ENCODE peak calls at places on chromosomes 1 and 21, in four cellular contexts. One of them, this sample, is unnamed.

GRCh38 chr1:179293340-179294327 is at the start of gene SOAT1:
- DNase-seq in WTC11: peak; percentile 96
- DNase-seq in stimulated activated CD4-positive, alpha-beta T cell treated with anti-CD3 and anti-CD28 coated beads, Interleukin-12 subunit alpha, Interleukin-12 subunit beta, amount 100 ng/mL, for 4 hours: peak; percentile 94
- DNase-seq in uterus: peak; percentile 94
- DNase-seq in this sample: peak; percentile 95

GRCh38 chr1:26057189-26057588 is 10.2 kb downstream of the TRIM63 start:
- DNase-seq in WTC11: no peak
- DNase-seq in stimulated activated CD4-positive, alpha-beta T cell treated with anti-CD3 and anti-CD28 coated beads, Interleukin-12 subunit alpha, Interleukin-12 subunit beta, amount 100 ng/mL, for 4 hours: no peak
- DNase-seq in uterus: no peak
- DNase-seq in this sample: no peak

GRCh38 chr1:67831850-67832513 is 1.3 kb downstream of the GNG12 start:
- DNase-seq in WTC11: no peak
- DNase-seq in stimulated activated CD4-positive, alpha-beta T cell treated with anti-CD3 and anti-CD28 coated beads, Interleukin-12 subunit alpha, Interleukin-12 subunit beta, amount 100 ng/mL, for 4 hours: no peak
- DNase-seq in uterus: peak; percentile 61
- DNase-seq in this sample: peak; percentile 72

GRCh38 chr1:157551694-157552693 is at the start of gene FCRL5:
- DNase-seq in WTC11: no peak
- DNase-seq in stimulated activated CD4-positive, alpha-beta T cell treated with anti-CD3 and anti-CD28 coated beads, Interleukin-12 subunit alpha, Interleukin-12 subunit beta, amount 100 ng/mL, for 4 hours: no peak
- DNase-seq in uterus: no peak
- DNase-seq in this sample: no peak

GRCh38 chr1:161091796-161092507 is 2.6 kb upstream of the NECTIN4 start:
- DNase-seq in WTC11: no peak
- DNase-seq in stimulated activated CD4-positive, alpha-beta T cell treated with anti-CD3 and anti-CD28 coated beads, Interleukin-12 subunit alpha, Interleukin-12 subunit beta, amount 100 ng/mL, for 4 hours: no peak
- DNase-seq in uterus: no peak
- DNase-seq in this sample: no peak

GRCh38 chr1:155295942-155296267 is 5.3 kb downstream of the PKLR start:
- DNase-seq in WTC11: no peak
- DNase-seq in stimulated activated CD4-positive, alpha-beta T cell treated with anti-CD3 and anti-CD28 coated beads, Interleukin-12 subunit alpha, Interleukin-12 subunit beta, amount 100 ng/mL, for 4 hours: no peak
- DNase-seq in uterus: no peak
- DNase-seq in this sample: no peak

GRCh38 chr1:193083365-193084088 is 21.7 kb downstream of the GLRX2 start:
- DNase-seq in WTC11: no peak
- DNase-seq in stimulated activated CD4-positive, alpha-beta T cell treated with anti-CD3 and anti-CD28 coated beads, Interleukin-12 subunit alpha, Interleukin-12 subunit beta, amount 100 ng/mL, for 4 hours: no peak
- DNase-seq in uterus: no peak
- DNase-seq in this sample: no peak

GRCh38 chr1:232142403-232143314 is 487.3 kb downstream of the SIPA1L2 start:
- DNase-seq in WTC11: no peak
- DNase-seq in stimulated activated CD4-positive, alpha-beta T cell treated with anti-CD3 and anti-CD28 coated beads, Interleukin-12 subunit alpha, Interleukin-12 subunit beta, amount 100 ng/mL, for 4 hours: no peak
- DNase-seq in uterus: peak; percentile 22
- DNase-seq in this sample: no peak

GRCh38 chr21:28538987-28539622 is 453.6 kb downstream of the LTN1 start:
- DNase-seq in WTC11: no peak
- DNase-seq in stimulated activated CD4-positive, alpha-beta T cell treated with anti-CD3 and anti-CD28 coated beads, Interleukin-12 subunit alpha, Interleukin-12 subunit beta, amount 100 ng/mL, for 4 hours: no peak
- DNase-seq in uterus: no peak
- DNase-seq in this sample: no peak

GRCh38 chr21:31731802-31732537 is at the start of gene SCAF4:
- DNase-seq in WTC11: peak; percentile 84
- DNase-seq in stimulated activated CD4-positive, alpha-beta T cell treated with anti-CD3 and anti-CD28 coated beads, Interleukin-12 subunit alpha, Interleukin-12 subunit beta, amount 100 ng/mL, for 4 hours: peak; percentile 81
- DNase-seq in uterus: peak; percentile 90
- DNase-seq in this sample: peak; percentile 97

GRCh38 chr1:10823000-10823401 is 26.6 kb upstream of the CASZ1 start:
- DNase-seq in WTC11: no peak
- DNase-seq in stimulated activated CD4-positive, alpha-beta T cell treated with anti-CD3 and anti-CD28 coated beads, Interleukin-12 subunit alpha, Interleukin-12 subunit beta, amount 100 ng/mL, for 4 hours: no peak
- DNase-seq in uterus: peak; percentile 38
- DNase-seq in this sample: no peak

GRCh38 chr1:162550925-162551324 is 10.6 kb upstream of the UAP1 start:
- DNase-seq in WTC11: no peak
- DNase-seq in stimulated activated CD4-positive, alpha-beta T cell treated with anti-CD3 and anti-CD28 coated beads, Interleukin-12 subunit alpha, Interleukin-12 subunit beta, amount 100 ng/mL, for 4 hours: no peak
- DNase-seq in uterus: no peak
- DNase-seq in this sample: no peak

GRCh38 chr1:241482761-241483250 is 36.7 kb downstream of the FH start:
- DNase-seq in WTC11: no peak
- DNase-seq in stimulated activated CD4-positive, alpha-beta T cell treated with anti-CD3 and anti-CD28 coated beads, Interleukin-12 subunit alpha, Interleukin-12 subunit beta, amount 100 ng/mL, for 4 hours: no peak
- DNase-seq in uterus: no peak
- DNase-seq in this sample: no peak

GRCh38 chr1:44553771-44554170 is 120.5 kb downstream of the TMEM53 start:
- DNase-seq in WTC11: no peak
- DNase-seq in stimulated activated CD4-positive, alpha-beta T cell treated with anti-CD3 and anti-CD28 coated beads, Interleukin-12 subunit alpha, Interleukin-12 subunit beta, amount 100 ng/mL, for 4 hours: no peak
- DNase-seq in uterus: no peak
- DNase-seq in this sample: peak; percentile 35

GRCh38 chr1:2415801-2416208 is 3.4 kb upstream of the PEX10 start:
- DNase-seq in WTC11: no peak
- DNase-seq in stimulated activated CD4-positive, alpha-beta T cell treated with anti-CD3 and anti-CD28 coated beads, Interleukin-12 subunit alpha, Interleukin-12 subunit beta, amount 100 ng/mL, for 4 hours: peak; percentile 45
- DNase-seq in uterus: no peak
- DNase-seq in this sample: no peak

GRCh38 chr1:2463396-2463795 is 12.7 kb upstream of the PLCH2 start:
- DNase-seq in WTC11: no peak
- DNase-seq in stimulated activated CD4-positive, alpha-beta T cell treated with anti-CD3 and anti-CD28 coated beads, Interleukin-12 subunit alpha, Interleukin-12 subunit beta, amount 100 ng/mL, for 4 hours: no peak
- DNase-seq in uterus: no peak
- DNase-seq in this sample: peak; percentile 57

GRCh38 chr21:28336299-28336698 is 656.4 kb downstream of the LTN1 start:
- DNase-seq in WTC11: no peak
- DNase-seq in stimulated activated CD4-positive, alpha-beta T cell treated with anti-CD3 and anti-CD28 coated beads, Interleukin-12 subunit alpha, Interleukin-12 subunit beta, amount 100 ng/mL, for 4 hours: no peak
- DNase-seq in uterus: no peak
- DNase-seq in this sample: peak; percentile 78

GRCh38 chr1:17214876-17215544 is 10.1 kb downstream of the PADI1 start:
- DNase-seq in WTC11: no peak
- DNase-seq in stimulated activated CD4-positive, alpha-beta T cell treated with anti-CD3 and anti-CD28 coated beads, Interleukin-12 subunit alpha, Interleukin-12 subunit beta, amount 100 ng/mL, for 4 hours: no peak
- DNase-seq in uterus: no peak
- DNase-seq in this sample: no peak

GRCh38 chr1:19410393-19410792 is 74.9 kb downstream of the CAPZB start:
- DNase-seq in WTC11: peak; percentile 53
- DNase-seq in stimulated activated CD4-positive, alpha-beta T cell treated with anti-CD3 and anti-CD28 coated beads, Interleukin-12 subunit alpha, Interleukin-12 subunit beta, amount 100 ng/mL, for 4 hours: no peak
- DNase-seq in uterus: no peak
- DNase-seq in this sample: no peak

GRCh38 chr1:33599516-33600115 is 127.2 kb downstream of the ZSCAN20 start:
- DNase-seq in WTC11: no peak
- DNase-seq in stimulated activated CD4-positive, alpha-beta T cell treated with anti-CD3 and anti-CD28 coated beads, Interleukin-12 subunit alpha, Interleukin-12 subunit beta, amount 100 ng/mL, for 4 hours: no peak
- DNase-seq in uterus: no peak
- DNase-seq in this sample: no peak

GRCh38 chr1:164713446-164714204 is 154.6 kb downstream of the PBX1 start:
- DNase-seq in WTC11: no peak
- DNase-seq in stimulated activated CD4-positive, alpha-beta T cell treated with anti-CD3 and anti-CD28 coated beads, Interleukin-12 subunit alpha, Interleukin-12 subunit beta, amount 100 ng/mL, for 4 hours: no peak
- DNase-seq in uterus: peak; percentile 37
- DNase-seq in this sample: no peak

GRCh38 chr1:197615693-197616011 is 159.6 kb downstream of the DENND1B start:
- DNase-seq in WTC11: no peak
- DNase-seq in stimulated activated CD4-positive, alpha-beta T cell treated with anti-CD3 and anti-CD28 coated beads, Interleukin-12 subunit alpha, Interleukin-12 subunit beta, amount 100 ng/mL, for 4 hours: no peak
- DNase-seq in uterus: no peak
- DNase-seq in this sample: no peak

GRCh38 chr1:172845371-172845770 is 186.5 kb downstream of the FASLG start:
- DNase-seq in WTC11: no peak
- DNase-seq in stimulated activated CD4-positive, alpha-beta T cell treated with anti-CD3 and anti-CD28 coated beads, Interleukin-12 subunit alpha, Interleukin-12 subunit beta, amount 100 ng/mL, for 4 hours: peak; percentile 48
- DNase-seq in uterus: no peak
- DNase-seq in this sample: peak; percentile 11

GRCh38 chr1:7208647-7209180 is 423.5 kb downstream of the CAMTA1 start:
- DNase-seq in WTC11: no peak
- DNase-seq in stimulated activated CD4-positive, alpha-beta T cell treated with anti-CD3 and anti-CD28 coated beads, Interleukin-12 subunit alpha, Interleukin-12 subunit beta, amount 100 ng/mL, for 4 hours: no peak
- DNase-seq in uterus: no peak
- DNase-seq in this sample: no peak

GRCh38 chr1:216883518-216883917 is 160.3 kb upstream of the ESRRG start:
- DNase-seq in WTC11: no peak
- DNase-seq in stimulated activated CD4-positive, alpha-beta T cell treated with anti-CD3 and anti-CD28 coated beads, Interleukin-12 subunit alpha, Interleukin-12 subunit beta, amount 100 ng/mL, for 4 hours: no peak
- DNase-seq in uterus: no peak
- DNase-seq in this sample: no peak

GRCh38 chr21:32410916-32411315 is 1.6 kb upstream of the EVA1C start:
- DNase-seq in WTC11: no peak
- DNase-seq in stimulated activated CD4-positive, alpha-beta T cell treated with anti-CD3 and anti-CD28 coated beads, Interleukin-12 subunit alpha, Interleukin-12 subunit beta, amount 100 ng/mL, for 4 hours: no peak
- DNase-seq in uterus: no peak
- DNase-seq in this sample: no peak

This sample was measured in hepatocyte.